ENCODE peak calls at places on chromosomes 11 and 22, in four cellular contexts. I is NCI-H1092 treated with DMSO at 0.1 percent for 48 hours, H is coronary artery, E is Right ventricle myocardium superior. F is an unnamed sample.
A peak's percentile ranks its signal among the peaks of the same experiment; 100 is the strongest.

GRCh38 chr11:5476184-5476819 is 12.2 kb upstream of the OR52D1 start:
- DNase-seq in I (no peak), H (no peak), E (no peak), F (peak; percentile 11)

GRCh38 chr11:44774131-44774530 is 47.4 kb downstream of the TSPAN18 start:
- DNase-seq in I (no peak), H (peak; percentile 69), E (peak; percentile 90), F (no peak)

GRCh38 chr22:45671051-45671782 is 417 bp upstream of the ATXN10 start:
- DNase-seq in I (no peak), H (peak; percentile 73), E (no peak), F (no peak)

GRCh38 chr11:12989428-12990242 is 19.5 kb upstream of the RASSF10 start:
- DNase-seq in I (no peak), H (no peak), E (no peak), F (no peak)

GRCh38 chr11:27701262-27702105 is 1.2 kb upstream of the BDNF start:
- DNase-seq in I (peak; percentile 38), H (no peak), E (peak; percentile 57), F (no peak)

GRCh38 chr11:17828311-17828751 is 93.8 kb downstream of the KCNC1 start:
- DNase-seq in I (no peak), H (no peak), E (peak; percentile 62), F (no peak)

GRCh38 chr22:44723801-44724200 is 21.8 kb downstream of the PRR5 start:
- DNase-seq in I (no peak), H (no peak), E (no peak), F (no peak)

GRCh38 chr22:24120029-24120428 is 61.3 kb upstream of the SUSD2 start:
- DNase-seq in I (no peak), H (no peak), E (peak; percentile 69), F (no peak)